ENCODE peak calls at places on chromosomes 7 and 10, in five cellular contexts. One of them, this sample, is unnamed.
A peak's percentile ranks its signal among the peaks of the same experiment; 100 is the strongest.

GRCh38 chr7:109611656-109612055 is 1042.0 kb downstream of the DNAJB9 start:
- DNase-seq in uterus: no peak
- DNase-seq in psoas muscle: no peak
- DNase-seq in transverse colon: no peak
- DNase-seq in pancreas: no peak
- DNase-seq in this sample: no peak

GRCh38 chr10:129523723-129524316 is 56.8 kb downstream of the MGMT start:
- DNase-seq in uterus: no peak
- DNase-seq in psoas muscle: peak; percentile 38
- DNase-seq in transverse colon: no peak
- DNase-seq in pancreas: no peak
- DNase-seq in this sample: no peak

GRCh38 chr7:131109011-131109756 is 218.5 kb upstream of the MKLN1 start:
- DNase-seq in uterus: no peak
- DNase-seq in psoas muscle: no peak
- DNase-seq in transverse colon: no peak
- DNase-seq in pancreas: no peak
- DNase-seq in this sample: no peak

GRCh38 chr10:86139066-86139657 is 227.4 kb downstream of the GRID1 start:
- DNase-seq in uterus: no peak
- DNase-seq in psoas muscle: no peak
- DNase-seq in transverse colon: no peak
- DNase-seq in pancreas: no peak
- DNase-seq in this sample: no peak

GRCh38 chr10:79482721-79483120 is 29.6 kb upstream of the EIF5AL1 start:
- DNase-seq in uterus: no peak
- DNase-seq in psoas muscle: no peak
- DNase-seq in transverse colon: no peak
- DNase-seq in pancreas: no peak
- DNase-seq in this sample: no peak

GRCh38 chr7:104252409-104253134 is 44.8 kb upstream of the ORC5 start:
- DNase-seq in uterus: no peak
- DNase-seq in psoas muscle: no peak
- DNase-seq in transverse colon: no peak
- DNase-seq in pancreas: no peak
- DNase-seq in this sample: no peak

GRCh38 chr7:154744226-154744860 is 258.6 kb downstream of the PAXIP1 start:
- DNase-seq in uterus: no peak
- DNase-seq in psoas muscle: no peak
- DNase-seq in transverse colon: peak; percentile 42
- DNase-seq in pancreas: peak; percentile 27
- DNase-seq in this sample: no peak

GRCh38 chr10:130337305-130337640 is 201.1 kb downstream of the GLRX3 start:
- DNase-seq in uterus: no peak
- DNase-seq in psoas muscle: peak; percentile 72
- DNase-seq in transverse colon: no peak
- DNase-seq in pancreas: no peak
- DNase-seq in this sample: no peak

GRCh38 chr10:104791471-104791870 is 150.4 kb downstream of the SORCS3 start:
- DNase-seq in uterus: no peak
- DNase-seq in psoas muscle: no peak
- DNase-seq in transverse colon: no peak
- DNase-seq in pancreas: no peak
- DNase-seq in this sample: no peak

GRCh38 chr10:68559872-68560200 is 301 bp upstream of the TET1 start:
- DNase-seq in uterus: no peak
- DNase-seq in psoas muscle: no peak
- DNase-seq in transverse colon: no peak
- DNase-seq in pancreas: no peak
- DNase-seq in this sample: no peak

GRCh38 chr7:149886018-149886416 is 12.2 kb downstream of the ATP6V0E2 start:
- DNase-seq in uterus: no peak
- DNase-seq in psoas muscle: no peak
- DNase-seq in transverse colon: no peak
- DNase-seq in pancreas: no peak
- DNase-seq in this sample: no peak

GRCh38 chr7:132141109-132141508 is 435.2 kb downstream of the PLXNA4 start:
- DNase-seq in uterus: no peak
- DNase-seq in psoas muscle: no peak
- DNase-seq in transverse colon: no peak
- DNase-seq in pancreas: no peak
- DNase-seq in this sample: no peak

GRCh38 chr10:131107970-131108369 is 203.6 kb downstream of the TCERG1L start:
- DNase-seq in uterus: no peak
- DNase-seq in psoas muscle: peak; percentile 1
- DNase-seq in transverse colon: no peak
- DNase-seq in pancreas: no peak
- DNase-seq in this sample: no peak

GRCh38 chr7:80231719-80232118 is 97.1 kb downstream of the GNAI1 start:
- DNase-seq in uterus: no peak
- DNase-seq in psoas muscle: no peak
- DNase-seq in transverse colon: no peak
- DNase-seq in pancreas: no peak
- DNase-seq in this sample: no peak

GRCh38 chr7:116809636-116810266 is 52.6 kb upstream of the CAPZA2 start:
- DNase-seq in uterus: no peak
- DNase-seq in psoas muscle: no peak
- DNase-seq in transverse colon: no peak
- DNase-seq in pancreas: peak; percentile 37
- DNase-seq in this sample: no peak

GRCh38 chr7:63899691-63900393 is 98.8 kb upstream of the ZNF722 start:
- DNase-seq in uterus: peak; percentile 64
- DNase-seq in psoas muscle: peak; percentile 92
- DNase-seq in transverse colon: peak; percentile 29
- DNase-seq in pancreas: peak; percentile 85
- DNase-seq in this sample: peak; percentile 71

GRCh38 chr7:7427363-7427762 is 108.3 kb downstream of the COL28A1 start:
- DNase-seq in uterus: no peak
- DNase-seq in psoas muscle: no peak
- DNase-seq in transverse colon: no peak
- DNase-seq in pancreas: no peak
- DNase-seq in this sample: no peak

GRCh38 chr7:99000904-99001442 is 122.6 kb downstream of the TRRAP start:
- DNase-seq in uterus: no peak
- DNase-seq in psoas muscle: no peak
- DNase-seq in transverse colon: no peak
- DNase-seq in pancreas: no peak
- DNase-seq in this sample: no peak

GRCh38 chr7:81256991-81257390 is 338.1 kb upstream of the SEMA3C start:
- DNase-seq in uterus: no peak
- DNase-seq in psoas muscle: no peak
- DNase-seq in transverse colon: no peak
- DNase-seq in pancreas: no peak
- DNase-seq in this sample: no peak

GRCh38 chr10:94358480-94358879 is 4.3 kb downstream of the NOC3L start:
- DNase-seq in uterus: no peak
- DNase-seq in psoas muscle: no peak
- DNase-seq in transverse colon: no peak
- DNase-seq in pancreas: no peak
- DNase-seq in this sample: no peak

GRCh38 chr10:88651131-88651541 is 13.1 kb upstream of the LIPF start:
- DNase-seq in uterus: no peak
- DNase-seq in psoas muscle: no peak
- DNase-seq in transverse colon: no peak
- DNase-seq in pancreas: no peak
- DNase-seq in this sample: no peak

GRCh38 chr10:132499367-132499685 is 38.3 kb upstream of the INPP5A start:
- DNase-seq in uterus: no peak
- DNase-seq in psoas muscle: no peak
- DNase-seq in transverse colon: no peak
- DNase-seq in pancreas: no peak
- DNase-seq in this sample: no peak

GRCh38 chr10:17175551-17175950 is 25.9 kb downstream of the TRDMT1 start:
- DNase-seq in uterus: no peak
- DNase-seq in psoas muscle: no peak
- DNase-seq in transverse colon: no peak
- DNase-seq in pancreas: no peak
- DNase-seq in this sample: no peak

GRCh38 chr10:21493841-21494220 is 31.7 kb downstream of the SKIDA1 start:
- DNase-seq in uterus: no peak
- DNase-seq in psoas muscle: no peak
- DNase-seq in transverse colon: no peak
- DNase-seq in pancreas: no peak
- DNase-seq in this sample: no peak
- H3K4me3 ChIP-seq in uterus: no peak overlapping the region
- H3K4me3 ChIP-seq in psoas muscle: peak overlapping the region; percentile 83
- H3K4me3 ChIP-seq in transverse colon: peak overlapping the region; percentile 62
- H3K4me3 ChIP-seq in pancreas: peak overlapping the region; percentile 84
- H3K4me3 ChIP-seq in this sample: peak overlapping the region; percentile 71

DNA sequence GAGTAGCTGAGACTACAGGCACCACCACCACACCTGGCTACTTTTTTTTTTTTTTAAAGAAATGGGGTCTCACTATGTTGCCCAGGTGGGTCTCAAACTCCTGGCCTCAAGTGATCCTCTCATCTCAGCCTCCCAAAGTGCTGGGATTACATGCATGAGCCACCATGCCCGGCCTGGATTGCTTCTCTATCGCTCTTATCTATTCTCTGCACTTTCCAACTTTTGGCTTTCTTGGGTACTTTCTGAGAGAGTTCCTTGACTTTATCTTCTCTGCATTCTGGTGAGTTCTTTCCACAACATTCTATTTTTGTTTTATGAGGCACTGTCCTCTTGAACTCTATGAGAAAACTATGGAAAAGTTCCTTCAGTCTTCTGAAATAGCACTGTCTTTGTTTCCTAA is 44.1 kb downstream of the HIP1 start:
- DNase-seq in uterus: no peak
- DNase-seq in psoas muscle: no peak
- DNase-seq in transverse colon: no peak
- DNase-seq in pancreas: no peak
- DNase-seq in this sample: no peak
- H3K4me1 ChIP-seq in uterus: no peaks in the 10 kb centered on the region
- H3K4me1 ChIP-seq in psoas muscle: no peaks in the 10 kb centered on the region
- H3K4me1 ChIP-seq in transverse colon: no peaks in the 10 kb centered on the region
- H3K4me1 ChIP-seq in pancreas: no peaks in the 10 kb centered on the region
- H3K4me1 ChIP-seq in this sample: peaks cover 18% of the 10 kb centered on the region

DNA sequence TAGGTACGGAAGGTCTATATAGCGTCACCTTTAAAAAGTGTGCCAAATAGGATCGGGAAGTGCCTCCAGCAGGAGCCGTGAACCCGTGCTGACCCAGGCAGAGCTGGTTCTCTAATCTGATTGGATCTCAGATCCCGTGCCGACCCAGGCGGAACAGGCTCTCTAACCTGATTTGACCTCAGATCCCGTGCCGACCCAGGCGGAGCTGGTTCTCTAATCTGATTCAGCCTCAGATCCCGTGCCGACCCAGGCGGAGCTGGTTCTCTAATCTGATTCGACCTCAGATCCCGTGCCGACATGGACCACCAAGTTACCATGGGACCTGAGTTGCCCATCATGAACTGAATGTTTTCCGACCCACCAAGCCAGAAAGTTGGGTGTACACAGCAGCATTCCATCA is 463.9 kb downstream of the PTPRN2 start:
- DNase-seq in uterus: no peak
- DNase-seq in psoas muscle: no peak
- DNase-seq in transverse colon: no peak
- DNase-seq in pancreas: no peak
- DNase-seq in this sample: no peak
- H3K9me3 ChIP-seq in uterus: no peaks in the 10 kb centered on the region
- H3K9me3 ChIP-seq in psoas muscle: peaks cover 3% of the 10 kb centered on the region
- H3K9me3 ChIP-seq in transverse colon: peaks cover 2% of the 10 kb centered on the region
- H3K9me3 ChIP-seq in pancreas: no peaks in the 10 kb centered on the region
- H3K9me3 ChIP-seq in this sample: peaks cover 2% of the 10 kb centered on the region

GRCh38 chr10:119211625-119212441 is 4.5 kb downstream of the GRK5 start:
- DNase-seq in uterus: no peak
- DNase-seq in psoas muscle: no peak
- DNase-seq in transverse colon: no peak
- DNase-seq in pancreas: no peak
- DNase-seq in this sample: no peak
- H3K4me3 ChIP-seq in uterus: peak overlapping the region; percentile 2
- H3K4me3 ChIP-seq in psoas muscle: peak overlapping the region; percentile 10
- H3K4me3 ChIP-seq in transverse colon: peak overlapping the region; percentile 1
- H3K4me3 ChIP-seq in pancreas: no peak overlapping the region
- H3K4me3 ChIP-seq in this sample: peak overlapping the region; percentile 95

DNA sequence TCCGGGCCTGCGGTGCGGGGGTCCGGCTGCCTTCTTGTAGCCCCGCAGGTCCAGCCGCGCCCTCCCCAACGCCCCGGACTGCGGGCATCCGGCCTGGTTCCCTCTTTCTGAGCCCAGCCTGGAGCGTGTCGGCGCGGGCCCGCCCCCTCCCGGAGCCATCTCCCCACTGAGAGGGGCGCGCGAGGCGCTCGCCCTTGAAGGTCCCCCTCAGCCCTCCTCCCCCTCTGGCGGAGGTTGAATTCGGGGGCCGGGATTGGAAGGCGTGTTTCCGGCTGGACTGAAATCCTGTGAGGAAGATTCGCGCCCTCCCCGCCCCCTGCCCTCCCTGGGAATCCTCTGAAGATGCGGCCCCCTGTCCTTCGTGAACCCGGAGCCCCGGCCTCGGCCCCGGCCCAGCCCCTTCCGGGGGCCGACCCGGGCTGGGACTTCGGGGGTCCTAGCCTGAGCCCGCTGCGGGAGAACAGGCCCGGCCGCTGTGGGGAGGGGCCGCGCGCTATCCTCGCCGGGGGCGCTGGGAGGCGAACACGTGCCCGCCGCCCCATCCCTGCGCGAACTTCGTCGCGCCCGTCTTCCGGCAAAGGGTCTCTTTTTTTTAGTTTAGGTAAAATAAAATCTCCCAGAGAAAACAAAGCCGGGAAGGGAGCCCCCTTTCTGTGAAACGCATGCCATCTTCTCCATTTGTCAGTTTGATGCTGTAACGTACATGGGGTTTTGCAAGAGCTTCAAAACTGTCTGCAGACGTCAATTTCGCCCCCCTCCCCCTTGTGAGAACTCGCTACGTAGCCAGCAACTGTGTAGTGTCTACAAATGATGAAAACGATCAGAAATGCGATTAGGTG is 636 bp downstream of the PDCD4 start:
- DNase-seq in uterus: peak; percentile 80
- DNase-seq in psoas muscle: peak; percentile 82
- DNase-seq in transverse colon: peak; percentile 75
- DNase-seq in pancreas: peak; percentile 76
- DNase-seq in this sample: no peak
- H3K4me1 ChIP-seq in uterus: peaks cover 7% of the 10 kb centered on the region
- H3K4me1 ChIP-seq in psoas muscle: peaks cover 22% of the 10 kb centered on the region
- H3K4me1 ChIP-seq in transverse colon: peaks cover 35% of the 10 kb centered on the region
- H3K4me1 ChIP-seq in pancreas: peaks cover 11% of the 10 kb centered on the region
- H3K4me1 ChIP-seq in this sample: peaks cover 47% of the 10 kb centered on the region

DNA sequence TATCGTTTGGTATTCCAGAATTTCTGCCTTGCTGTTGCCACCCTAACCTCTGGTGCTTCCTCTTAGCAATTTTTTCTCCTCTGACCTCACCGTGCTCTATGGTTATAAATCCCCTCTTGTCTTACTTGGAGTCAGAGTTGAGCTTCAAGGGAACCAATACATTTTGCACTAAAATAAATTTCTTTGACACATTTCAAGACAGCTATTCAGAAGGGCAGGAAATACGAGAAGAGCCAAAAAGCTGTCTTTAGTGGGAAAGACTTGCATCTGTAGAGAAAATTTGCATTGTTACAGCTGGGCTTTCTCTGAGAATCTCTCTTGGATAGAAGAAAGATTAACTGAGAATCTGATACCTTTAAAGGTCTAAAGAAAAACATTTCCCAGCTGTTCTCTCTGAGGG is 14.5 kb upstream of the AKR1C2 start:
- DNase-seq in uterus: no peak
- DNase-seq in psoas muscle: no peak
- DNase-seq in transverse colon: no peak
- DNase-seq in pancreas: no peak
- DNase-seq in this sample: no peak
- H3K9me3 ChIP-seq in uterus: no peaks in the 10 kb centered on the region
- H3K9me3 ChIP-seq in psoas muscle: no peaks in the 10 kb centered on the region
- H3K9me3 ChIP-seq in transverse colon: no peaks in the 10 kb centered on the region
- H3K9me3 ChIP-seq in pancreas: no peaks in the 10 kb centered on the region
- H3K9me3 ChIP-seq in this sample: no peaks in the 10 kb centered on the region